ENCODE peak calls at places on chromosome 12, in five cellular contexts. T is cardiac muscle cell, H is A673, V is uterus, I is esophagus squamous epithelium. F is an unnamed sample.

GRCh38 chr12:100249936-100250335 is 16.9 kb downstream of the DEPDC4 start:
- DNase-seq in T (no peak), H (no peak), V (no peak), I (no peak), F (no peak)

GRCh38 chr12:122917508-122918227 is 21.7 kb upstream of the VPS37B start:
- DNase-seq in T (peak; percentile 86), H (no peak), V (no peak), I (no peak), F (no peak)

GRCh38 chr12:69045430-69045829 is 112.5 kb upstream of the CPM start:
- DNase-seq in T (no peak), H (no peak), V (no peak), I (no peak), F (no peak)

GRCh38 chr12:3336606-3337311 is 154.2 kb upstream of the PRMT8 start:
- DNase-seq in T (peak; percentile 12), H (no peak), V (peak; percentile 36), I (no peak), F (no peak)

GRCh38 chr12:4849024-4849594 is 60.6 kb upstream of the KCNA1 start:
- DNase-seq in T (peak; percentile 58), H (peak; percentile 30), V (no peak), I (no peak), F (peak; percentile 47)

GRCh38 chr12:112973712-112974305 is 4.5 kb upstream of the OAS2 start:
- DNase-seq in T (no peak), H (no peak), V (no peak), I (no peak), F (no peak)

GRCh38 chr12:28759334-28759733 is 389.7 kb upstream of the FAR2 start:
- DNase-seq in T (peak; percentile 11), H (peak; percentile 1), V (no peak), I (no peak), F (peak; percentile 76)

GRCh38 chr12:82407481-82407880 is 49.2 kb downstream of the METTL25 start:
- DNase-seq in T (peak; percentile 54), H (no peak), V (no peak), I (no peak), F (no peak)

GRCh38 chr12:1463073-1463905 is 131.1 kb downstream of the FBXL14 start:
- DNase-seq in T (peak; percentile 83), H (no peak), V (no peak), I (no peak), F (no peak)

GRCh38 chr12:49534806-49535278 is 4.0 kb upstream of the KCNH3 start:
- DNase-seq in T (no peak), H (no peak), V (no peak), I (no peak), F (no peak)
- H3K27me3 ChIP-seq in T (peaks cover 56% of the 10 kb centered on the region), H (no peaks in the 10 kb centered on the region), V (no peaks in the 10 kb centered on the region), I (peaks cover 48% of the 10 kb centered on the region), F (peaks cover 34% of the 10 kb centered on the region)

GRCh38 chr12:109717390-109718357 is 4.0 kb downstream of the FAM222A start:
- DNase-seq in T (no peak), H (no peak), V (no peak), I (no peak), F (peak; percentile 57)

GRCh38 chr12:109716092-109716479 is 2.5 kb downstream of the FAM222A start:
- DNase-seq in T (no peak), H (no peak), V (no peak), I (no peak), F (no peak)

GRCh38 chr12:109715310-109716091 is 1.9 kb downstream of the FAM222A start:
- DNase-seq in T (peak; percentile 20), H (no peak), V (no peak), I (no peak), F (no peak)

GRCh38 chr12:109718390-109718789 is 4.8 kb downstream of the FAM222A start:
- DNase-seq in T (no peak), H (peak; percentile 45), V (no peak), I (no peak), F (peak; percentile 79)

GRCh38 chr12:109716512-109717389 is 3.1 kb downstream of the FAM222A start:
- DNase-seq in T (peak; percentile 27), H (no peak), V (no peak), I (no peak), F (no peak)
- H3K27me3 ChIP-seq in T (no peaks in the 10 kb centered on the region), H (peaks cover 4% of the 10 kb centered on the region), V (peaks cover 8% of the 10 kb centered on the region), I (peaks cover 69% of the 10 kb centered on the region), F (no peaks in the 10 kb centered on the region)

DNA sequence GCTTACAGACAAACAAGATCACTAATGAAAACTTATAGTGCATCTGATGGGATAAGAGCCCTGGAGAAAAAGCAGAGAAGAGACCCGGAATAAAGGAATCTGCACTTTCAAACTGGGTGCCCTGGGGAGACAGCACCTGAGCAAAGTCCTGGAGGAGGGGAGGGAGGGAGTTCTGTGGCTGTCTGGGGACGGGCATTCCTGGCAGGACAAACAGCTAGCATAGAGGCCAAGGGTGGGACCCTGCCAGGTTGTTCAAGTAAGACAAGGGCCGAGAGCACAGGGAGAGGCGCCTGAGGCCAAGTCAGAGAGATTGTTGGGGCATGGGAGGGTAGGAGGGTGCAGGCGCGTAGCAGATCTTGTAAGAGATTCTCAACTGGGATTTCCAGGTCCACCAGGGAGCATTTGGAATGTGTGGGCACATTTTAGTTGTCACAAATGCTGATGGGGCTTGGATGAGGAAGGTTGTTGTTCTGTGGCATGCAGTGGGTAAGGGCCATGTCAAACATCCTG is 14.2 kb downstream of the IQSEC3 start:
- DNase-seq in T (no peak), H (no peak), V (no peak), I (no peak), F (no peak)
- H3K27me3 ChIP-seq in T (peaks cover 70% of the 10 kb centered on the region), H (no peaks in the 10 kb centered on the region), V (no peaks in the 10 kb centered on the region), I (peaks cover 85% of the 10 kb centered on the region), F (peaks cover 6% of the 10 kb centered on the region)

GRCh38 chr12:102966200-102966941 is 8.9 kb downstream of the ASCL1 start:
- DNase-seq in T (no peak), H (no peak), V (no peak), I (no peak), F (no peak)
- H3K27me3 ChIP-seq in T (peaks cover 100% of the 10 kb centered on the region), H (peaks cover 96% of the 10 kb centered on the region), V (peaks cover 54% of the 10 kb centered on the region), I (peaks cover 97% of the 10 kb centered on the region), F (peaks cover 61% of the 10 kb centered on the region)

GRCh38 chr12:48012070-48012469 is 7.8 kb upstream of the COL2A1 start:
- DNase-seq in T (no peak), H (no peak), V (no peak), I (no peak), F (no peak)
- H3K27me3 ChIP-seq in T (peaks cover 82% of the 10 kb centered on the region), H (peaks cover 59% of the 10 kb centered on the region), V (no peaks in the 10 kb centered on the region), I (peaks cover 82% of the 10 kb centered on the region), F (peaks cover 70% of the 10 kb centered on the region)

GRCh38 chr12:54584128-54584527 is 4.3 kb downstream of the PPP1R1A start:
- DNase-seq in T (no peak), H (no peak), V (no peak), I (no peak), F (no peak)
- H3K27me3 ChIP-seq in T (no peaks in the 10 kb centered on the region), H (no peaks in the 10 kb centered on the region), V (no peaks in the 10 kb centered on the region), I (peaks cover 60% of the 10 kb centered on the region), F (peaks cover 2% of the 10 kb centered on the region)

DNA sequence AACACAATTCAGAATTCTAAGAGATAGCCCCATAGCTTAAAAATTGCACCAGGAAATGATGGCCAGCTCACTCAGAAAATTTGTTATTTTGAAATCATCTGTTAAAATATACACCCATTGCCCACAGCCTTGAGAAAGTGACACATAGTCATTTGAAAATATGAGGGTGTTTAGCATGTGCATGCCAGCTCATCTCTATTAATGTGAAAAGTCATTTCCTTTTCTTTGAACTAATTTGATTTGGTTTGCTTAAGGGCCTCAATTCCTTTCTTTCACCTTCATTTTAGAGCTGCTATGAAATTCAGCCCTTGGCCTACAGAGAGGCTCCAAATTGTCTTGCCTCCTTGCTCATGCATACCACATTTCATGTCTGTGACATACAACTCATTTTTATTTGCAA is 241.4 kb downstream of the PHLDA1 start:
- DNase-seq in T (no peak), H (peak; percentile 60), V (no peak), I (no peak), F (no peak)
- H3K27me3 ChIP-seq in T (no peaks in the 10 kb centered on the region), H (no peaks in the 10 kb centered on the region), V (no peaks in the 10 kb centered on the region), I (no peaks in the 10 kb centered on the region), F (no peaks in the 10 kb centered on the region)

F was measured in mesendoderm.